ENCODE peak calls at places on chromosomes 11 and 22, in eight cellular contexts. M, R, D, Y, N, W, V and X are unnamed samples.

GRCh38 chr22:49237703-49238102 is 590.0 kb downstream of the BRD1 start:
- DNase-seq in Y (no peak), M (no peak), V (no peak), W (no peak), D (no peak), N (no peak), R (no peak), X (no peak)

GRCh38 chr11:106794058-106794457 is 224.2 kb downstream of the GUCY1A2 start:
- DNase-seq in V (no peak), R (peak; percentile 8), N (no peak), M (no peak), W (no peak), D (peak; percentile 3), Y (no peak), X (no peak)

GRCh38 chr11:1008001-1008400 is 28.5 kb downstream of the MUC6 start:
- DNase-seq in N (no peak), Y (no peak), V (no peak), W (no peak), R (no peak), M (no peak), D (no peak), X (no peak)

GRCh38 chr11:131242616-131243015 is 127.8 kb upstream of the NTM start:
- DNase-seq in D (no peak), Y (no peak), N (no peak), W (no peak), R (no peak), V (no peak), M (no peak), X (no peak)

GRCh38 chr11:15800121-15800800 is 556.1 kb downstream of the SOX6 start:
- DNase-seq in Y (no peak), N (peak; percentile 86), R (peak; percentile 87), D (peak; percentile 85), V (no peak), M (peak; percentile 86), W (peak; percentile 8), X (peak; percentile 18)

GRCh38 chr22:40593460-40594273 is 42.9 kb downstream of the MRTFA start:
- DNase-seq in V (no peak), R (no peak), W (no peak), N (no peak), Y (no peak), D (no peak), M (no peak), X (no peak)

GRCh38 chr11:121420398-121420797 is 31.7 kb upstream of the SORL1 start:
- DNase-seq in R (no peak), M (no peak), D (no peak), W (no peak), N (no peak), Y (no peak), V (no peak), X (no peak)

GRCh38 chr11:27317751-27318150 is 45.3 kb downstream of the CCDC34 start:
- DNase-seq in Y (no peak), R (peak; percentile 44), M (peak; percentile 67), D (peak; percentile 25), W (no peak), N (peak; percentile 79), V (peak; percentile 54), X (no peak)

GRCh38 chr22:40033586-40034380 is 39.0 kb downstream of the FAM83F start:
- DNase-seq in D (no peak), V (no peak), N (no peak), Y (no peak), R (no peak), M (no peak), W (no peak), X (no peak)

GRCh38 chr11:78381867-78382266 is 35.8 kb downstream of the GAB2 start:
- DNase-seq in Y (no peak), W (no peak), R (peak; percentile 23), D (peak; percentile 8), V (no peak), M (no peak), N (no peak), X (no peak)

GRCh38 chr11:96943970-96944369 is 554.2 kb downstream of the JRKL start:
- DNase-seq in W (no peak), R (no peak), N (no peak), Y (no peak), V (no peak), M (no peak), D (no peak), X (no peak)

GRCh38 chr22:39130152-39130704 is 22.3 kb downstream of the CBX7 start:
- DNase-seq in Y (no peak), W (no peak), V (no peak), M (no peak), R (no peak), N (no peak), D (no peak), X (no peak)

GRCh38 chr11:15119352-15119751 is 4.6 kb downstream of the INSC start:
- DNase-seq in Y (no peak), R (no peak), W (no peak), N (peak; percentile 20), V (no peak), M (no peak), D (no peak), X (no peak)

GRCh38 chr11:6604081-6604626 is 580 bp downstream of the ILK start:
- DNase-seq in Y (peak; percentile 65), M (peak; percentile 32), V (peak; percentile 37), W (peak; percentile 26), D (peak; percentile 78), N (peak; percentile 70), R (peak; percentile 77), X (no peak)

GRCh38 chr11:24617856-24618255 is 121.0 kb downstream of the LUZP2 start:
- DNase-seq in N (no peak), M (peak; percentile 26), R (peak; percentile 35), V (no peak), W (no peak), Y (no peak), D (peak; percentile 4), X (no peak)

GRCh38 chr22:45949258-45949870 is 27.6 kb downstream of the WNT7B start:
- DNase-seq in M (no peak), D (no peak), N (no peak), V (no peak), Y (no peak), W (no peak), R (no peak), X (no peak)

GRCh38 chr22:41801886-41802285 is 1.4 kb downstream of the CCDC134 start:
- DNase-seq in V (no peak), N (no peak), M (no peak), R (no peak), D (no peak), W (no peak), Y (no peak), X (no peak)
- H3K4me3 ChIP-seq in V (peak overlapping the region; percentile 87), N (no peak overlapping the region), M (no peak overlapping the region), R (no peak overlapping the region), D (no peak overlapping the region), W (peak overlapping the region; percentile 88), Y (peak overlapping the region; percentile 91), X (peak overlapping the region; percentile 89)

DNA sequence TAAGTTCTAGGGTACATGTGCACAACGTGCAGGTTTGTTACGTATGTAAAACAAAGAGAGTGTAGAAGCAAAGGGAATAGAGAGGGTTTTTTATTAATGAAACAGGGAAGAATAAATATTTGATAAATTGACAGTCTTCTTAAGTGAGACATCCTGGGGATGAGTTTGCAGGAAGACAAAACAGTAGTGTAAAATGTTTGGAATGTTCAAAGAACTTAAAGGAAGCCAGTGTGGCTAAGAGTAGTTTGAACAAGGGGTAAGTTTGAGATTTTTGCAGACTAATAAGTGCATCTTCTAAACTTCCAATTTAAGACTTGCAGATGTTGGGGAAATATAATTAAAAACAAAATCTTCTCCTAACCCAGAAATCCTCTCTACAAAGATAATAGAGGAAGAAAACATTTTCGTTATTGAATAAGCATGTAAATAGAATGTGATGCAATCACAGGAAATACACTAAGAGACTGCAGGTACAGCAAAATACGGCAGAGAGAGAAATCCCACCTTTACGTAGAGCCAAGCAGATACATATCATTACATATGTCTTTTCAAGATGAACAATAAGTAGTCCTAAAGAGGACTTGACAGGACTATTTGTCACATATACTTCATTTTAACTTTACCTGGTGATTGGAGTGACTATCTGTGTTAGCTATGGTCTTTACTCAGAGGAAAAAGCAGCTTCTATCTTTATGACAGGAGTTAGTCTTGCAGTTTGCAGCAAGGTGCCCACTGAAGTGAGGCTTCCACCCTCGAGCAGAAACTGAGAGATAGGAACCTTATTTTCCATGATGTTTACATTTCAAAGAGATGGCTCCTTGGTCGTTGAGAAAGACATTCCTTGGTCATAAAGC is 402.1 kb downstream of the CNTN5 start:
- DNase-seq in D (no peak), M (peak; percentile 5), W (no peak), R (no peak), V (no peak), N (peak; percentile 1), Y (no peak), X (no peak)
- H3K4me3 ChIP-seq in D (no peak overlapping the region), M (no peak overlapping the region), W (no peak overlapping the region), R (no peak overlapping the region), V (no peak overlapping the region), N (no peak overlapping the region), Y (no peak overlapping the region), X (no peak overlapping the region)

DNA sequence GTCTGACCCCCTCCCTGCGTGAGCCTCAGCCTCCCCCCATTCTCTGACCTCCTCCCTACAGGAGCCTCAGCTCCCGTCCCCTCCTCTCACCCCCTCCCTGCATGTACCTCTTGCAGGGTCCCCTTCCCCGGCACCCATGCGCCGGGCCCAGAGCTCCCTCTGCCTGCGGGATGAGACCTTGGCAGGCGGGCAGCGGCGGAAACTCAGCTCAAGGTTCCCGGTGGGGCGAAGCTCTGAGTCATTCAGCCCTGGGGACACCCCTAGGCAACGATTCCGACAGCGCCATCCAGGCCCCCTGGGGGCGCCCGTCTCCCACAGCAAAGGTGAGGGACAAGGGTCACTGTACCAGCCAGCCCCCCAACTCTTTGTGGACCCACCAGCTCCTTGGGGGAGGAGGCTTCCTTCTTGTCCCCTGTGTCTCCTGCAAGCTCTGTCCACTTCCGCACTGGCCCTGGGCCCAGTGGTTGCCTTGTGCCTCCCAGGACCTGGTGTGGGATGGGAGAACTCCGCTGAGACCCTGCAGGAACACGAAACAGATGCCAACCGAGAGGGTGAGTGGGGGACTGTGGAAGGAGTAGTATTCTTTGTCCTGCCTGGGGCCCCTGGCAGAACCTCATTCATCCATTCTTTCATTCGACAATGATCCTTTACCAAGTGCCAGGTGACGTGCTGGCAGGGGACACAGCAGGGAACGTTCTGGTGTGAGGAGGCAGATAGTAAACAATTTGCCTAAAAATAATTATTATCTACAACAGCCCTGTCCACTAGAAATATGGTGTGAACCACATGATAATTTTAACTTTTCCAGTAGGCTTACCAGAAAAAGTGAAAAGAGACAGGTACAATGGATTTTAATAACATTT is 3.7 kb upstream of the RPS6KA4 start:
- DNase-seq in D (peak; percentile 87), R (peak; percentile 77), N (peak; percentile 77), W (no peak), Y (no peak), M (peak; percentile 60), V (peak; percentile 84), X (no peak)
- H3K4me3 ChIP-seq in D (peak overlapping the region; percentile 3), R (peak overlapping the region; percentile 49), N (peak overlapping the region; percentile 2), W (no peak overlapping the region), Y (no peak overlapping the region), M (peak overlapping the region; percentile 12), V (peak overlapping the region; percentile 32), X (peak overlapping the region; percentile 55)

DNA sequence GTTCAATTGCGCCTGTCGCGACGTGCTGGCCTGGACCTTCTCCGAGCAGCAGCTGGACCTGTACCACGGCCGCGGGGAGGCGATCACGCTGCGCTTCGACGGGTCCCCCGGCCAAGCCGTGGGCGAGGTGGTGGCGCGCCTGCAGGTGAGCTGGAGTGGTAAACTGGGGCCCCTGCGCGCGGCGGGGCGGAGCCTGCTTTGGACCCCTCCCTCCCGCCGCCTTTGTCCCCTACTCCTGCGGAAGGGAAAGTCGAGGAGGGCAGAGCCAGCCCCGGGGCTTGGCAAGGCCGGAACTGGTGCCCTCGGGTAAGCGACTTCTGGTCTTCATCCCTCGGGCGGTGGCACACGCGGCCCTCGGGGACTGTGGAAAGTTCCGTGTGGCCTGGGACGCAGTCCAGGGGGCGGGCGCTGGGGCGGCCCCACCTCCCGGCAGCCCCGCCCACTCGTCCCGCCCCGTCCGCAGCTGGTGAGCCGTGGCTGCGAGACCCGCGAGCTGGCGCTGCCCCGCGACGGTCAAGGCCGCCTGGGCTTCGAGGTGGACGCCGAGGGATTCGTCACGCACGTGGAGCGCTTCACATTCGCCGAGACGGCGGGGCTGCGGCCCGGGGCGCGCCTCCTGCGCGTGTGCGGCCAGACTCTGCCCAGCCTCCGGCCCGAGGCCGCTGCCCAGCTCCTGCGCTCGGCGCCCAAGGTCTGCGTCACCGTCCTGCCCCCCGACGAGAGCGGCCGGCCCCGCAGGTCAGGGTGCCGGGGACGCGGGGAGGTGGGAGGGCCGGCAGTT is 9.2 kb downstream of the SIPA1 start:
- DNase-seq in V (peak; percentile 61), R (no peak), W (no peak), N (no peak), D (peak; percentile 15), Y (no peak), M (no peak), X (no peak)
- H3K4me3 ChIP-seq in V (peak overlapping the region; percentile 51), R (no peak overlapping the region), W (no peak overlapping the region), N (no peak overlapping the region), D (no peak overlapping the region), Y (no peak overlapping the region), M (peak overlapping the region; percentile 54), X (peak overlapping the region; percentile 55)